ENCODE peak calls at places on chromosomes 1 and 21, in nine cellular contexts. Y is astrocyte, L is H1, I is heart left ventricle, K is PC-9, H is uterus, T is AG04450, M is mesendoderm, B is thyroid gland. F is an unnamed sample.
A peak's percentile ranks its signal among the peaks of the same experiment; 100 is the strongest.

GRCh38 chr1:34695580-34695979 is 59.3 kb upstream of the GJB5 start:
- DNase-seq in Y (no peak), L (no peak), I (no peak), K (no peak), H (no peak), T (no peak), M (no peak), B (no peak), F (no peak)

GRCh38 chr1:169003864-169004516 is 102.5 kb upstream of the ATP1B1 start:
- DNase-seq in Y (peak; percentile 1), L (no peak), I (no peak), K (peak; percentile 64), H (no peak), T (no peak), M (peak; percentile 32), B (peak; percentile 89), F (no peak)

GRCh38 chr1:53658489-53659230 is 80.3 kb downstream of the GLIS1 start:
- DNase-seq in Y (no peak), L (no peak), I (no peak), K (no peak), H (no peak), T (no peak), M (no peak), B (no peak), F (no peak)

GRCh38 chr1:75559141-75559540 is 51.8 kb downstream of the SLC44A5 start:
- DNase-seq in Y (no peak), L (no peak), I (no peak), K (no peak), H (no peak), T (no peak), M (no peak), B (no peak), F (no peak)

GRCh38 chr1:213987876-213988638 is at the start of gene PROX1:
- DNase-seq in Y (peak; percentile 93), L (peak; percentile 82), I (peak; percentile 87), K (no peak), H (peak; percentile 78), T (peak; percentile 47), M (peak; percentile 95), B (peak; percentile 94), F (no peak)

GRCh38 chr21:17462276-17462981 is 50.4 kb upstream of the CXADR start:
- DNase-seq in Y (peak; percentile 76), L (no peak), I (no peak), K (no peak), H (no peak), T (no peak), M (no peak), B (no peak), F (no peak)

GRCh38 chr1:205714190-205714905 is 34.0 kb upstream of the SLC45A3 start:
- DNase-seq in Y (no peak), L (no peak), I (no peak), K (no peak), H (no peak), T (no peak), M (no peak), B (no peak), F (no peak)

GRCh38 chr1:104780470-104781078 is 1030.9 kb downstream of the AMY1C start:
- DNase-seq in Y (peak; percentile 0), L (no peak), I (no peak), K (no peak), H (no peak), T (no peak), M (peak; percentile 46), B (no peak), F (no peak)

GRCh38 chr1:215617979-215618378 is 50.9 kb downstream of the KCTD3 start:
- DNase-seq in Y (no peak), L (no peak), I (no peak), K (no peak), H (no peak), T (no peak), M (no peak), B (no peak), F (no peak)

GRCh38 chr1:175201061-175201508 is 8.5 kb upstream of the KIAA0040 start:
- DNase-seq in Y (no peak), L (no peak), I (no peak), K (no peak), H (no peak), T (no peak), M (no peak), B (no peak), F (no peak)

GRCh38 chr21:36127977-36128376 is 6.9 kb upstream of the CBR3 start:
- DNase-seq in Y (no peak), L (no peak), I (no peak), K (no peak), H (no peak), T (no peak), M (peak; percentile 32), B (no peak), F (peak; percentile 3)

GRCh38 chr1:55456961-55457360 is 241.8 kb upstream of the USP24 start:
- DNase-seq in Y (no peak), L (no peak), I (no peak), K (no peak), H (no peak), T (no peak), M (no peak), B (no peak), F (no peak)

GRCh38 chr21:33775100-33775828 is 133.0 kb downstream of the ITSN1 start:
- DNase-seq in Y (no peak), L (no peak), I (no peak), K (no peak), H (no peak), T (no peak), M (no peak), B (no peak), F (no peak)

GRCh38 chr1:15368888-15369287 is 40.8 kb upstream of the EFHD2 start:
- DNase-seq in Y (no peak), L (no peak), I (no peak), K (no peak), H (no peak), T (no peak), M (no peak), B (no peak), F (no peak)

GRCh38 chr1:15370268-15370667 is 39.4 kb upstream of the EFHD2 start:
- DNase-seq in Y (no peak), L (no peak), I (no peak), K (no peak), H (no peak), T (no peak), M (no peak), B (no peak), F (no peak)

GRCh38 chr1:15371610-15372539 is 37.8 kb upstream of the EFHD2 start:
- DNase-seq in Y (no peak), L (no peak), I (no peak), K (no peak), H (no peak), T (no peak), M (no peak), B (no peak), F (no peak)

GRCh38 chr1:15370781-15371467 is 38.8 kb upstream of the EFHD2 start:
- DNase-seq in Y (no peak), L (no peak), I (peak; percentile 79), K (no peak), H (peak; percentile 47), T (no peak), M (no peak), B (peak; percentile 15), F (no peak)
- H3K27ac ChIP-seq in Y (no peak overlapping the region), L (no peak overlapping the region), I (peak overlapping the region; percentile 58), K (no peak overlapping the region), H (no peak overlapping the region), T (no peak overlapping the region), M (no peak overlapping the region), B (no peak overlapping the region), F (no peak overlapping the region)

DNA sequence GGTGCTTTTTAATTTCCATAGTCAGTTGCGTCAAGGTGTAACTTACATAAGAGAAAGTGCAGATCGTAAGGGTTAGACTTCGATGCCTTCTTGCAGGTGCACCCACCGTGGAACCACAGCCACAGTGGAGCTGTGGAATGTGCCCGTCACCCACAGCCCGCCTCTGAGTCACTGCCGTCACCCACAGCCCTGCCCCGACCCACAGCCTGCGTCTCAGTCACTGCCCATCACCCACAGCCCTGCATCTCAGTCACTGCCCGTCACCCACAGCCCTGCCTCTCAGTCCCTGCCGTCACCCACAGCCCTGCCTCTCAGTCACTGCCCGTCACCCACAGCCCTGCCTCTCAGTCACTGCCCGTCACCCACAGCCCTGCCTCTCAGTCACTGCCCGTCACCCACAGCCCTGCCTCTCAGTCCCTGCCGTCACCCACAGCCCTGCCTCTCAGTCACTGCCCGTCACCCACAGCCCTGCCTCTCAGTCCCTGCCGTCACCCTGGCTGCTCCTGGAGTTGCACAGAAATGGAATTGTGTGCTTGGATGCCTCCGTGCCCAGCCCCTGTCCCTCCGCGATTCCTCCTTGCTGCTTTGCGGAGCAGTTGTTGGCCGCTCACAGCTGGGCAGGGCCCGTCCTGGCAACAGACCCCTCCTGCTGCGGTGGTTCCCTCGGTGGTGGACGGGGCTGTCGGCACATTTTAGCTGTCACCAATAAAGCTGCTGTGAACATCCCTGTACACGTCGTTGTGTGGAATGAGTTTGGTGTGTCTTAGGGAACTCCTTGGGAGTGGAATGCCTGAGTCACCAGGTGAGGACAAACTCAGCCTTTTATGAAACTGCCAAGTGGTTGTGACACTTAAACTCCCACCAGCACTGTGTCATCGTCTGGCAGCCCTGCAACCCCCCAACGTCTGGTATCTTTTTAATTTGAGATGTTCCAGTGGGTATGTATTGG is 44.9 kb upstream of the COL6A2 start:
- DNase-seq in Y (peak; percentile 96), L (no peak), I (no peak), K (peak; percentile 77), H (no peak), T (no peak), M (peak; percentile 49), B (peak; percentile 29), F (no peak)
- H3K27ac ChIP-seq in Y (peak overlapping the region; percentile 97), L (no peak overlapping the region), I (no peak overlapping the region), K (peak overlapping the region; percentile 71), H (peak overlapping the region; percentile 98), T (peak overlapping the region; percentile 52), M (no peak overlapping the region), B (peak overlapping the region; percentile 18), F (no peak overlapping the region)

DNA sequence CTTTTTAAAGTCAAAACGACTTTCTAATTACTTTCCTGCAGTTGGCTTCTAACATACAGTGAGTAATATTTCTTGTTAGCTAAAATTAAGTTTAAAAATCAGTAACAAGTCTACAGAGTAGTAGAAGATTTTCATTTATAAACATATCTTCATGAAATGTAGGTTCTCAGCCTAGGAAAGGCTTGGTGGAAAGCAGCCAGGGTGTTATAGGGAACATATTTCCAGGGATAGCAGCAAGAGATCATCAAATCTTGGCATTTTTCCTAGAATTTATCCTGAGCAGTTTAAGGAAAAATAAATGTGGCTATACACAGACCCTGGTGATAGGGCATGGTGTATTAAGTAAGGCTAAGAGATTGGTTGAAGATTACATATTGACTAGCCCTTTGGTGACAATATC is 203.4 kb upstream of the NEGR1 start:
- DNase-seq in Y (peak; percentile 0), L (no peak), I (no peak), K (no peak), H (no peak), T (peak; percentile 15), M (no peak), B (no peak), F (no peak)
- H3K27ac ChIP-seq in Y (no peak overlapping the region), L (no peak overlapping the region), I (no peak overlapping the region), K (no peak overlapping the region), H (no peak overlapping the region), T (no peak overlapping the region), M (no peak overlapping the region), B (no peak overlapping the region), F (no peak overlapping the region)

DNA sequence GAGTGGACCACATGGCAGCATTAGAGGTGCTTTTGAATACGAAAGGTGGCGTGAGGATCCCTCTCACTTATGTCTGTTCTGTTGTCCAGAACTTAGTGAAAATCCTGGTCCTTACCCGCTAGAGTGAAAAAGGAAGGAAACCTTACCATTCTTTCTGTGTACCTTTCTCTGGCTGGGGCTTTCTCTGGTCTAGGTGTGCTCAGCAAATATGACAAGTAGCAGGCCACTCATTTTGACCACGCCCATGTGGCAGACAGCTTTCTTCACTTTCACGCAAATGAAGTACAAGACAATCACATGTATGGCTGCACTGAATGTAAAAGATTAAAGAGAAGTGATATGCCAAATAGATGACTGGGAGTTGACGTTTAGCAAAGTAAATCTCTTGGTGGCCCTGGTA is 131.9 kb downstream of the FGGY start:
- DNase-seq in Y (no peak), L (no peak), I (no peak), K (no peak), H (no peak), T (no peak), M (no peak), B (no peak), F (no peak)
- H3K27ac ChIP-seq in Y (no peak overlapping the region), L (no peak overlapping the region), I (no peak overlapping the region), K (no peak overlapping the region), H (no peak overlapping the region), T (no peak overlapping the region), M (no peak overlapping the region), B (no peak overlapping the region), F (no peak overlapping the region)